ENCODE peak calls at places on chromosomes 6 and 20, in five cellular contexts. One of them, this sample, is unnamed.

GRCh38 chr20:25100914-25101313 is 19.0 kb upstream of the VSX1 start:
- DNase-seq in neuronal stem cell: no peak
- DNase-seq in mesenchymal stem cell: no peak
- DNase-seq in H9: no peak
- DNase-seq in H1: peak
- DNase-seq in this sample: no peak

GRCh38 chr20:62476074-62476838 is 461 bp upstream of the GATA5 start:
- DNase-seq in mesenchymal stem cell: no peak
- DNase-seq in H1: peak
- DNase-seq in H9: peak
- DNase-seq in neuronal stem cell: no peak
- DNase-seq in this sample: no peak

GRCh38 chr6:149131891-149132290 is 185.6 kb upstream of the TAB2 start:
- DNase-seq in H1: no peak
- DNase-seq in mesenchymal stem cell: no peak
- DNase-seq in neuronal stem cell: no peak
- DNase-seq in H9: no peak
- DNase-seq in this sample: no peak

GRCh38 chr6:47603995-47604394 is 94.4 kb upstream of the ADGRF4 start:
- DNase-seq in H9: no peak
- DNase-seq in mesenchymal stem cell: no peak
- DNase-seq in H1: no peak
- DNase-seq in neuronal stem cell: no peak
- DNase-seq in this sample: no peak

GRCh38 chr6:163923658-163924411 is 509.3 kb downstream of the QKI start:
- DNase-seq in neuronal stem cell: no peak
- DNase-seq in H1: no peak
- DNase-seq in H9: no peak
- DNase-seq in mesenchymal stem cell: no peak
- DNase-seq in this sample: no peak

GRCh38 chr6:145964948-145965366 is 799 bp upstream of the SHPRH start:
- DNase-seq in H9: no peak
- DNase-seq in neuronal stem cell: no peak
- DNase-seq in H1: no peak
- DNase-seq in mesenchymal stem cell: peak
- DNase-seq in this sample: no peak

GRCh38 chr6:148854086-148854485 is 107.3 kb downstream of the UST start:
- DNase-seq in mesenchymal stem cell: no peak
- DNase-seq in H1: no peak
- DNase-seq in neuronal stem cell: no peak
- DNase-seq in H9: no peak
- DNase-seq in this sample: no peak

GRCh38 chr6:137043710-137044365 is 927 bp downstream of the IL20RA start:
- DNase-seq in H1: no peak
- DNase-seq in H9: peak
- DNase-seq in mesenchymal stem cell: peak
- DNase-seq in neuronal stem cell: peak
- DNase-seq in this sample: peak

DNA sequence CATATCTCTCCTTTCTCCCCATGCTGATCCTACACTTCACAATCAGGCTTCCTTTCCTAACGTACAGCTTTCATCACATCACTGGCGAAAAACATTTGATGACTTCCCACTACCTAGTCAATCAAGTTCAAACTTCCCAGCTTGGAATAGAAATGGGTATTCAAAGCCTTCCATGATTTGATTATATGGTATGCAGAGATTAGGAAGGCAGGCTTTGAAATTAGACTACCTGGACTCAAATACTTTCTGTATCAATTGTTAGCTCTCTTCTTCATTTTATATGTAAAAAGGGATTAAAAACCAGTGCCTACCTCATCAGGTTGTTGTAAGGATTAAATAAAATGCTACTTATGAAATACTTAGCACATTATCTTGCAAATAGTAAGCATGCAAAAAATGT is 7.7 kb downstream of the NCOA6 start:
- DNase-seq in H9: no peak
- DNase-seq in H1: no peak
- DNase-seq in neuronal stem cell: no peak
- DNase-seq in mesenchymal stem cell: no peak
- DNase-seq in this sample: peak
- H3K23ac ChIP-seq in H9: no peak
- H3K23ac ChIP-seq in H1: no peak
- H3K23ac ChIP-seq in neuronal stem cell: no peak
- H3K23ac ChIP-seq in mesenchymal stem cell: no peak
- H3K23ac ChIP-seq in this sample: no peak

DNA sequence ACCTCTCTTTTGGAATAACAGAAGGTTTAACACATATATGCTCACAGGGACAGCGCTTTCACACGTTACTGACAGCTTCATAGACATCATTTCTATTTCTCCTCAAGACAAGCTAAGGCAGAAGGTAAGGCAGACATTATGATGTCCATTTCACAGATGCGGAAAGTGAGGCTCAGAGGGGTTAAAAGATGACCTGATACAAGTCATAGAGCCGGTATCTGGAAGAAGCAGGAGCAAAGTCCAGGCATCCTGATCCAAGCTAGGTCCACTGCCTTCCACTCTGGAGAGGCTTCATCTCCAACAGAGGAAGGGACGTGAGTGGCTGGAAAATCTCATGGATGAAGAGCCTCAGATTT is 86.8 kb downstream of the FOXC1 start:
- DNase-seq in mesenchymal stem cell: no peak
- DNase-seq in H9: no peak
- DNase-seq in neuronal stem cell: no peak
- DNase-seq in H1: no peak
- DNase-seq in this sample: no peak
- H2AK5ac ChIP-seq in mesenchymal stem cell: no peak
- H2AK5ac ChIP-seq in H9: no peak
- H2AK5ac ChIP-seq in neuronal stem cell: no peak
- H2AK5ac ChIP-seq in H1: no peak
- H2AK5ac ChIP-seq in this sample: no peak

GRCh38 chr6:114277220-114277619 is 65.6 kb downstream of the HS3ST5 start:
- DNase-seq in H9: no peak
- DNase-seq in mesenchymal stem cell: no peak
- DNase-seq in neuronal stem cell: no peak
- DNase-seq in H1: no peak
- DNase-seq in this sample: no peak

GRCh38 chr6:114267897-114268296 is 74.9 kb downstream of the HS3ST5 start:
- DNase-seq in neuronal stem cell: no peak
- DNase-seq in H1: no peak
- DNase-seq in mesenchymal stem cell: no peak
- DNase-seq in H9: no peak
- DNase-seq in this sample: no peak

GRCh38 chr6:114272582-114272981 is 70.2 kb downstream of the HS3ST5 start:
- DNase-seq in H1: no peak
- DNase-seq in neuronal stem cell: no peak
- DNase-seq in H9: no peak
- DNase-seq in mesenchymal stem cell: no peak
- DNase-seq in this sample: no peak

DNA sequence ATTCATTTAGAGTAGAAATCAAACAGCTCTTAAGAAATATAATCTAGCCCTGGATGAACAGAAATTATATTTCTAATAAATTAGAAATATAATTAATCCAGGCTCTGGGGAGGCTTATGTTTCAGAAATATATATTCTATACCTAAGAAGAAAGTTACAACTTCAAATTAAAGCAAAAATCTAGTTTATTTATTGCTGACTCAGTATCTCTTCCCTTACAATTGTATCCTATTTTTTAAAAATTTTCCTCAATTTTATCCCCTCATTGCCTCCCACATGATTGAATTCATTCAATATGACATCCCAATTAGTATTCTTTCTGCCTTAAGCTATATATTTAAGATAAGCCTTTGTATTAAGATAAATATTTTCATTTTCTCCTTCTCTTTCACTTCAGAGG is 71.4 kb downstream of the HS3ST5 start:
- DNase-seq in H1: no peak
- DNase-seq in H9: no peak
- DNase-seq in neuronal stem cell: no peak
- DNase-seq in mesenchymal stem cell: no peak
- DNase-seq in this sample: no peak
- H2BK12ac ChIP-seq in H1: no peak
- H2BK12ac ChIP-seq in H9: no peak
- H2BK12ac ChIP-seq in neuronal stem cell: no peak
- H2BK12ac ChIP-seq in mesenchymal stem cell: no peak
- H2BK12ac ChIP-seq in this sample: no peak

DNA sequence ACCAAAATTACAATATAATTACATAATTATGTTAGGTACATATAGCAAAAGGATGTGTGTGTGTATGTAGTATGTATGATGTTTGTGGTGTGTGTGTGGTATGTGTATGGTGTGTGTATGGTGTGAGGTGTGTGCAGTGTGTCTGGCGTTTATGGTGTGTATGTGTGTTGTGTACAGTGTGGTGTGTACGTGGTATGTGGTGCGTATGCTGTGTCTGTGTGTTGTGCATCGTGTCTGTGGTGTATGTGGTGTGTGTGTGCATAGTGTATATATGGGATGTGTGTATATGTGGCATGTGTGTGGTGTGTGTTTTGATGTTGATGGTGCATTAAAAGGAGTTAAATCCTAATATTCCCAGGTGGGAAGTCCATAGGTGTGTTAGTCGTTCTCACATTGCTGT is 62.8 kb downstream of the PLG start:
- DNase-seq in H1: no peak
- DNase-seq in H9: no peak
- DNase-seq in mesenchymal stem cell: no peak
- DNase-seq in neuronal stem cell: no peak
- DNase-seq in this sample: no peak
- H3K23ac ChIP-seq in H1: peak
- H3K23ac ChIP-seq in H9: no peak
- H3K23ac ChIP-seq in mesenchymal stem cell: no peak
- H3K23ac ChIP-seq in neuronal stem cell: no peak
- H3K23ac ChIP-seq in this sample: peak

GRCh38 chr6:17354700-17355403 is 38.5 kb upstream of the CAP2 start:
- DNase-seq in neuronal stem cell: no peak
- DNase-seq in mesenchymal stem cell: peak
- DNase-seq in H9: no peak
- DNase-seq in H1: no peak
- DNase-seq in this sample: peak
- H2AK5ac ChIP-seq in neuronal stem cell: no peak
- H2AK5ac ChIP-seq in mesenchymal stem cell: no peak
- H2AK5ac ChIP-seq in H9: no peak
- H2AK5ac ChIP-seq in H1: no peak
- H2AK5ac ChIP-seq in this sample: no peak

GRCh38 chr20:40654876-40655275 is 34.2 kb downstream of the MAFB start:
- DNase-seq in neuronal stem cell: no peak
- DNase-seq in mesenchymal stem cell: no peak
- DNase-seq in H9: no peak
- DNase-seq in H1: no peak
- DNase-seq in this sample: no peak
- H2BK12ac ChIP-seq in neuronal stem cell: no peak
- H2BK12ac ChIP-seq in mesenchymal stem cell: no peak
- H2BK12ac ChIP-seq in H9: no peak
- H2BK12ac ChIP-seq in H1: no peak
- H2BK12ac ChIP-seq in this sample: no peak

DNA sequence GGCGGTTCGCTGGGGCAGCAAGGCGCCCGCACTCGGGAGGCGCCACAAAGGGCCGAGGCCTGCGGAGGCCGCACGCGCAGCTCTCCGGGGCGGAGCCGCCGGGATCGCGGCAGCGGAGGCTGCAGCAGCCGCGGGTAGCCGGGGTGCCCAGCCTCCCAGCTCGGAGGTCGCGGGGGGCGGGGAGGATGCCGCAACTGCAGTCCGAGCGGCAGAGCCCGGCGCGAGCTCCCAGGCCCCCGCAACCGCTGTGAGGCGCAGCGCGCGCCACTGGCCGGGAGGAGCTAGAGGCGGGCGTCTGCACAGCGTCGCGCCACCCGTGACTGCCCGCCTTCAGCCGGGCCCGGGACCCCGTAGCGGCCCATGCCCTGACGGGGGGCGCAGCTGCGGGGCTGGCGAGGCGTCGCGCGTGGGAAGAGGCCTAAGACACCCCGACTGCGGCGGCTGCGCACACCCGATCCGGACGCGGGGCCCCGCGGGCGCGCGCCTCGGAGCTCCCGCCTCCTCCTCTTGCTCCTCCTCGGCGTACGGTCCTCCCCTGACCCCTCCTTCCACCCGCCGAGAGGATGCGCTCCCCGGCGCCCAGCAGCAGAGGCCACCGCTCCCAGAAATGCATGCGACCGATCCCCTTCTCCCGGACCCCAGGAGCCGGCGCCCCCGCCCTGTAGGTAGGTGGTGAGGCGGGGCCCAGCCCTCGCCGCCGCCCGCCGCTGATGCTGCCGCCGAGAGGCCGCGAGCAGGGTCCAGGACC is at the start of gene NCOA7:
- DNase-seq in neuronal stem cell: peak
- DNase-seq in H9: peak
- DNase-seq in mesenchymal stem cell: peak
- DNase-seq in H1: peak
- DNase-seq in this sample: peak
- H3K23ac ChIP-seq in neuronal stem cell: peak
- H3K23ac ChIP-seq in H9: no peak
- H3K23ac ChIP-seq in mesenchymal stem cell: peak
- H3K23ac ChIP-seq in H1: no peak
- H3K23ac ChIP-seq in this sample: no peak

GRCh38 chr20:50957276-50957675 is 1.1 kb downstream of the DPM1 start:
- DNase-seq in H1: no peak
- DNase-seq in H9: no peak
- DNase-seq in mesenchymal stem cell: peak
- DNase-seq in neuronal stem cell: no peak
- DNase-seq in this sample: no peak

GRCh38 chr20:50959543-50960126 is 1.0 kb downstream of the MOCS3 start:
- DNase-seq in mesenchymal stem cell: no peak
- DNase-seq in H9: no peak
- DNase-seq in neuronal stem cell: no peak
- DNase-seq in H1: no peak
- DNase-seq in this sample: no peak

GRCh38 chr20:50953821-50954220 is 4.5 kb downstream of the DPM1 start:
- DNase-seq in H1: no peak
- DNase-seq in neuronal stem cell: no peak
- DNase-seq in H9: no peak
- DNase-seq in mesenchymal stem cell: no peak
- DNase-seq in this sample: no peak

GRCh38 chr20:50958733-50959542 is at the start of gene MOCS3:
- DNase-seq in H9: peak
- DNase-seq in neuronal stem cell: no peak
- DNase-seq in mesenchymal stem cell: peak
- DNase-seq in H1: peak
- DNase-seq in this sample: peak

GRCh38 chr20:50957798-50958732 is at the start of gene DPM1:
- DNase-seq in H1: peak
- DNase-seq in H9: peak
- DNase-seq in neuronal stem cell: peak
- DNase-seq in mesenchymal stem cell: peak
- DNase-seq in this sample: peak
- H2AK5ac ChIP-seq in H1: peak
- H2AK5ac ChIP-seq in H9: no peak
- H2AK5ac ChIP-seq in neuronal stem cell: peak
- H2AK5ac ChIP-seq in mesenchymal stem cell: no peak
- H2AK5ac ChIP-seq in this sample: no peak

GRCh38 chr6:28137458-28138020 is 4.1 kb upstream of the ZKSCAN8 start:
- DNase-seq in neuronal stem cell: no peak
- DNase-seq in H9: no peak
- DNase-seq in H1: no peak
- DNase-seq in mesenchymal stem cell: peak
- DNase-seq in this sample: peak

GRCh38 chr6:28141500-28142329 is at the start of gene ZKSCAN8:
- DNase-seq in H9: peak
- DNase-seq in H1: peak
- DNase-seq in neuronal stem cell: peak
- DNase-seq in mesenchymal stem cell: peak
- DNase-seq in this sample: peak

GRCh38 chr6:28139860-28140500 is 1.7 kb upstream of the ZKSCAN8 start:
- DNase-seq in mesenchymal stem cell: no peak
- DNase-seq in H1: no peak
- DNase-seq in neuronal stem cell: no peak
- DNase-seq in H9: no peak
- DNase-seq in this sample: no peak

GRCh38 chr6:28140616-28141015 is 1.1 kb upstream of the ZKSCAN8 start:
- DNase-seq in mesenchymal stem cell: no peak
- DNase-seq in neuronal stem cell: no peak
- DNase-seq in H1: no peak
- DNase-seq in H9: no peak
- DNase-seq in this sample: no peak

GRCh38 chr6:28142446-28142845 is 763 bp downstream of the ZKSCAN8 start:
- DNase-seq in neuronal stem cell: no peak
- DNase-seq in H1: no peak
- DNase-seq in mesenchymal stem cell: peak
- DNase-seq in H9: no peak
- DNase-seq in this sample: no peak
- H2BK12ac ChIP-seq in neuronal stem cell: no peak
- H2BK12ac ChIP-seq in H1: no peak
- H2BK12ac ChIP-seq in mesenchymal stem cell: no peak
- H2BK12ac ChIP-seq in H9: no peak
- H2BK12ac ChIP-seq in this sample: no peak

This sample was measured in trophoblast cell.